ENCODE peak calls at places on chromosomes 11 and 22, in nine cellular contexts. L is non-pigmented ciliary epithelial cell; W is stimulated activated CD4-positive, alpha-beta T cell treated with anti-CD3 and anti-CD28 coated beads, TNF-alpha, amount 100 ng/mL, for 1 hour; N is stimulated activated naive CD4-positive, alpha-beta T cell treated with Interleukin-2 at 50 U/mL for 16 hours; G is activated T-cell treated with anti-CD3 and anti-CD28 coated beads for 1 hour; P is neural progenitor cell; M is fibroblast of pulmonary artery; R is astrocyte of the spinal cord; O is pulmonary artery endothelial cell. B is an unnamed sample.

GRCh38 chr11:10694481-10695239 is 1.1 kb upstream of the IRAG1 start:
- DNase-seq in L (peak), W (no peak), N (no peak), G (no peak), P (no peak), M (no peak), R (peak), O (no peak), B (no peak)

GRCh38 chr11:115911656-115912055 is 407.4 kb upstream of the CADM1 start:
- DNase-seq in L (no peak), W (no peak), N (no peak), G (no peak), P (peak), M (no peak), R (no peak), O (no peak), B (no peak)

GRCh38 chr22:26471522-26471921 is 12.1 kb downstream of the HPS4 start:
- DNase-seq in L (peak), W (no peak), N (no peak), G (no peak), P (no peak), M (peak), R (peak), O (peak), B (no peak)

GRCh38 chr11:65468874-65469333 is 29.9 kb upstream of the MALAT1 start:
- DNase-seq in L (no peak), W (no peak), N (peak), G (no peak), P (peak), M (no peak), R (no peak), O (no peak), B (no peak)

GRCh38 chr11:34860034-34860433 is 56.1 kb downstream of the APIP start:
- DNase-seq in L (no peak), W (no peak), N (no peak), G (no peak), P (no peak), M (no peak), R (no peak), O (no peak), B (no peak)

GRCh38 chr11:29119691-29120328 is 897.0 kb downstream of the KCNA4 start:
- DNase-seq in L (peak), W (no peak), N (no peak), G (no peak), P (no peak), M (peak), R (peak), O (peak), B (peak)

GRCh38 chr11:86758171-86758570 is 42.2 kb upstream of the PRSS23 start:
- DNase-seq in L (no peak), W (no peak), N (no peak), G (no peak), P (no peak), M (no peak), R (no peak), O (no peak), B (no peak)

GRCh38 chr11:122874991-122875390 is 7.6 kb upstream of the JHY start:
- DNase-seq in L (no peak), W (no peak), N (no peak), G (no peak), P (no peak), M (no peak), R (no peak), O (no peak), B (no peak)

GRCh38 chr11:67006029-67006884 is 16.7 kb upstream of the SYT12 start:
- DNase-seq in L (no peak), W (no peak), N (peak), G (no peak), P (peak), M (peak), R (no peak), O (no peak), B (no peak)

GRCh38 chr11:16278273-16278672 is 78.1 kb downstream of the SOX6 start:
- DNase-seq in L (no peak), W (no peak), N (no peak), G (no peak), P (no peak), M (no peak), R (no peak), O (no peak), B (no peak)

GRCh38 chr22:35376728-35377472 is 4.0 kb upstream of the HMOX1 start:
- DNase-seq in L (peak), W (no peak), N (peak), G (no peak), P (peak), M (peak), R (peak), O (peak), B (peak)

GRCh38 chr22:26404851-26405357 is 24.2 kb upstream of the ASPHD2 start:
- DNase-seq in L (no peak), W (no peak), N (no peak), G (no peak), P (peak), M (no peak), R (no peak), O (no peak), B (no peak)

GRCh38 chr22:29004647-29005371 is 56.8 kb downstream of the C22orf31 start:
- DNase-seq in L (no peak), W (no peak), N (no peak), G (no peak), P (peak), M (no peak), R (peak), O (no peak), B (peak)

GRCh38 chr11:34064291-34064690 is 12.8 kb downstream of the CAPRIN1 start:
- DNase-seq in L (no peak), W (no peak), N (no peak), G (no peak), P (no peak), M (no peak), R (no peak), O (no peak), B (no peak)

GRCh38 chr22:47575291-47575690 is 812.8 kb downstream of the TBC1D22A start:
- DNase-seq in L (no peak), W (no peak), N (no peak), G (no peak), P (no peak), M (no peak), R (no peak), O (no peak), B (no peak)

GRCh38 chr11:58926251-58926650 is 13.0 kb upstream of the GLYATL1 start:
- DNase-seq in L (no peak), W (no peak), N (no peak), G (no peak), P (no peak), M (no peak), R (peak), O (no peak), B (no peak)

GRCh38 chr11:128482512-128483191 is 104.7 kb downstream of the ETS1 start:
- DNase-seq in L (no peak), W (no peak), N (peak), G (no peak), P (no peak), M (no peak), R (peak), O (no peak), B (peak)

GRCh38 chr22:46984751-46985506 is 222.5 kb downstream of the TBC1D22A start:
- DNase-seq in L (peak), W (no peak), N (no peak), G (no peak), P (no peak), M (peak), R (peak), O (peak), B (peak)

GRCh38 chr22:33699176-33699575 is 221.1 kb downstream of the LARGE1 start:
- DNase-seq in L (no peak), W (no peak), N (no peak), G (no peak), P (no peak), M (no peak), R (no peak), O (no peak), B (no peak)

GRCh38 chr11:115527534-115528125 is 23.4 kb upstream of the CADM1 start:
- DNase-seq in L (no peak), W (no peak), N (no peak), G (no peak), P (peak), M (no peak), R (no peak), O (no peak), B (no peak)

B was measured in astrocyte of the cerebellum.